ENCODE peak calls at places on chromosomes 1 and 21, in nine cellular contexts. One of them, this sample, is unnamed. For H3K4me1, the result is how much of the 10 kb centered on the place peaks cover.

GRCh38 chr1:77899647-77900320 is 11.4 kb downstream of the NEXN start:
- DNase-seq in psoas muscle: no peak
- DNase-seq in cardiac muscle cell: peak
- DNase-seq in iPS DF 6.9: no peak
- DNase-seq in heart left ventricle: no peak
- DNase-seq in GM23338: no peak
- DNase-seq in HCT116: no peak
- DNase-seq in osteoblast: peak
- DNase-seq in fibroblast of lung: peak
- DNase-seq in this sample: no peak

GRCh38 chr1:179080866-179081695 is 789 bp upstream of the TOR3A start:
- DNase-seq in psoas muscle: no peak
- DNase-seq in cardiac muscle cell: no peak
- DNase-seq in iPS DF 6.9: no peak
- DNase-seq in heart left ventricle: no peak
- DNase-seq in GM23338: no peak
- DNase-seq in HCT116: no peak
- DNase-seq in osteoblast: no peak
- DNase-seq in fibroblast of lung: no peak
- DNase-seq in this sample: no peak

GRCh38 chr1:171107257-171107940 is 16.7 kb downstream of the FMO3 start:
- DNase-seq in psoas muscle: no peak
- DNase-seq in cardiac muscle cell: peak
- DNase-seq in iPS DF 6.9: no peak
- DNase-seq in heart left ventricle: no peak
- DNase-seq in GM23338: no peak
- DNase-seq in HCT116: no peak
- DNase-seq in osteoblast: no peak
- DNase-seq in fibroblast of lung: no peak
- DNase-seq in this sample: no peak

GRCh38 chr1:93384656-93385055 is 38.9 kb downstream of the DR1 start:
- DNase-seq in psoas muscle: no peak
- DNase-seq in cardiac muscle cell: no peak
- DNase-seq in iPS DF 6.9: no peak
- DNase-seq in heart left ventricle: no peak
- DNase-seq in GM23338: no peak
- DNase-seq in HCT116: no peak
- DNase-seq in osteoblast: no peak
- DNase-seq in fibroblast of lung: peak
- DNase-seq in this sample: no peak

GRCh38 chr1:65812065-65812464 is 19.4 kb downstream of the PDE4B start:
- DNase-seq in psoas muscle: no peak
- DNase-seq in cardiac muscle cell: peak
- DNase-seq in iPS DF 6.9: no peak
- DNase-seq in heart left ventricle: peak
- DNase-seq in GM23338: peak
- DNase-seq in HCT116: peak
- DNase-seq in osteoblast: no peak
- DNase-seq in fibroblast of lung: peak
- DNase-seq in this sample: no peak

GRCh38 chr21:27365394-27365793 is 398.5 kb upstream of the ADAMTS5 start:
- DNase-seq in psoas muscle: no peak
- DNase-seq in cardiac muscle cell: no peak
- DNase-seq in iPS DF 6.9: no peak
- DNase-seq in heart left ventricle: no peak
- DNase-seq in GM23338: no peak
- DNase-seq in HCT116: no peak
- DNase-seq in osteoblast: no peak
- DNase-seq in fibroblast of lung: peak
- DNase-seq in this sample: no peak

GRCh38 chr1:119742677-119743076 is 26.0 kb downstream of the HMGCS2 start:
- DNase-seq in psoas muscle: no peak
- DNase-seq in cardiac muscle cell: no peak
- DNase-seq in iPS DF 6.9: no peak
- DNase-seq in heart left ventricle: no peak
- DNase-seq in GM23338: no peak
- DNase-seq in HCT116: no peak
- DNase-seq in osteoblast: no peak
- DNase-seq in fibroblast of lung: no peak
- DNase-seq in this sample: no peak

GRCh38 chr1:194184974-194185373 is 998.6 kb upstream of the B3GALT2 start:
- DNase-seq in psoas muscle: no peak
- DNase-seq in cardiac muscle cell: no peak
- DNase-seq in iPS DF 6.9: no peak
- DNase-seq in heart left ventricle: no peak
- DNase-seq in GM23338: no peak
- DNase-seq in HCT116: no peak
- DNase-seq in osteoblast: no peak
- DNase-seq in fibroblast of lung: no peak
- DNase-seq in this sample: no peak

GRCh38 chr1:22745675-22746585 is 35.3 kb downstream of the EPHB2 start:
- DNase-seq in psoas muscle: no peak
- DNase-seq in cardiac muscle cell: peak
- DNase-seq in iPS DF 6.9: no peak
- DNase-seq in heart left ventricle: no peak
- DNase-seq in GM23338: no peak
- DNase-seq in HCT116: no peak
- DNase-seq in osteoblast: peak
- DNase-seq in fibroblast of lung: peak
- DNase-seq in this sample: peak

GRCh38 chr21:22535630-22536029 is 1537.4 kb downstream of the NCAM2 start:
- DNase-seq in psoas muscle: peak
- DNase-seq in cardiac muscle cell: no peak
- DNase-seq in iPS DF 6.9: no peak
- DNase-seq in heart left ventricle: no peak
- DNase-seq in GM23338: no peak
- DNase-seq in HCT116: no peak
- DNase-seq in osteoblast: no peak
- DNase-seq in fibroblast of lung: no peak
- DNase-seq in this sample: no peak

GRCh38 chr1:65075123-65075976 is 72.7 kb upstream of the AK4 start:
- DNase-seq in psoas muscle: no peak
- DNase-seq in cardiac muscle cell: peak
- DNase-seq in iPS DF 6.9: peak
- DNase-seq in heart left ventricle: peak
- DNase-seq in GM23338: peak
- DNase-seq in HCT116: peak
- DNase-seq in osteoblast: peak
- DNase-seq in fibroblast of lung: peak
- DNase-seq in this sample: no peak

GRCh38 chr21:37398697-37399096 is 32.1 kb downstream of the DYRK1A start:
- DNase-seq in psoas muscle: no peak
- DNase-seq in cardiac muscle cell: no peak
- DNase-seq in iPS DF 6.9: no peak
- DNase-seq in heart left ventricle: no peak
- DNase-seq in GM23338: no peak
- DNase-seq in HCT116: no peak
- DNase-seq in osteoblast: no peak
- DNase-seq in fibroblast of lung: no peak
- DNase-seq in this sample: no peak

GRCh38 chr1:19463204-19463803 is 22.0 kb downstream of the CAPZB start:
- DNase-seq in psoas muscle: no peak
- DNase-seq in cardiac muscle cell: no peak
- DNase-seq in iPS DF 6.9: no peak
- DNase-seq in heart left ventricle: no peak
- DNase-seq in GM23338: no peak
- DNase-seq in HCT116: no peak
- DNase-seq in osteoblast: no peak
- DNase-seq in fibroblast of lung: no peak
- DNase-seq in this sample: no peak

DNA sequence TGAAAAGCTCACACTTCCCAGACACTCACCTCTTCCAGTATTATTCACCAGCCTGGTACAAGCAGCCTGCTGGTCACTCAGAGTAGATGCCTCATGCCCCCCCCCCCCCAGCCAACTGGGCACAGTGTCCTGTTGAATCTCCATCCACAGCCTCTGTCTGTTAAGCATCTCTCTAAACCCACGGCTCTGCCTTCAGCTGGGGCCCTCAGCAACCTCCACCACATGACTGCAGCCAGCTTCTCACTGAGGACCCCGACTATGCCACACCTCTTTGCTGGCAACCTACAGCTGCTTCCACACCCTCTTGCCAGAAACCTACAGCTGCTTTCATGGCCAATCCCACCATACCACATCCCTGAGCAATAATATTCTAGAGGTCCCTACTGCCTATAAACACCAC is 113.1 kb downstream of the RHOU start:
- DNase-seq in psoas muscle: no peak
- DNase-seq in cardiac muscle cell: no peak
- DNase-seq in iPS DF 6.9: no peak
- DNase-seq in heart left ventricle: no peak
- DNase-seq in GM23338: no peak
- DNase-seq in HCT116: no peak
- DNase-seq in osteoblast: no peak
- DNase-seq in fibroblast of lung: no peak
- DNase-seq in this sample: no peak
- H3K27ac ChIP-seq in psoas muscle: no peak
- H3K27ac ChIP-seq in cardiac muscle cell: no peak
- H3K27ac ChIP-seq in iPS DF 6.9: no peak
- H3K27ac ChIP-seq in heart left ventricle: no peak
- H3K27ac ChIP-seq in GM23338: peak
- H3K27ac ChIP-seq in HCT116: no peak
- H3K27ac ChIP-seq in osteoblast: no peak
- H3K27ac ChIP-seq in fibroblast of lung: no peak
- H3K27ac ChIP-seq in this sample: no peak

DNA sequence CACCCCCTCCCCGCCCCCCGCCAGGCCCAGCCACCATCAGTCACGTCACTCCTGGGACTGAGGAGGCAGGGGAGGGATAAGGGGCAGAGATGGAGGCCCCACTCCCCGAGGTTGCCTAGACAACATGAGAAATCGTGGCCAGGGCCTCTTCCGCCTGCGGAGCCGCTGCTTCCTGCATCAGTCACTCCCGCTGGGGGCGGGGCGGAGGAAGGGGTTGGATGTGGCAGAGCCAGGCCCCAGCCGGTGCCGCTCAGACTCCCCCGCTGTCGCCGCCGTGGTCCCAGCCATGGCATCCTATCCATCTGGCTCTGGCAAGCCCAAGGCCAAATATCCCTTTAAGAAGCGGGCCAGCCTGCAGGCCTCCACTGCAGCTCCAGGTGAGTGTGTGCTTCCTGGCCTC is 1.3 kb downstream of the AMPD2 start:
- DNase-seq in psoas muscle: peak
- DNase-seq in cardiac muscle cell: peak
- DNase-seq in iPS DF 6.9: no peak
- DNase-seq in heart left ventricle: peak
- DNase-seq in GM23338: peak
- DNase-seq in HCT116: peak
- DNase-seq in osteoblast: peak
- DNase-seq in fibroblast of lung: peak
- DNase-seq in this sample: peak
- H3K4me1 ChIP-seq in psoas muscle: under half
- H3K4me1 ChIP-seq in cardiac muscle cell: under half
- H3K4me1 ChIP-seq in iPS DF 6.9: under half
- H3K4me1 ChIP-seq in heart left ventricle: half or more
- H3K4me1 ChIP-seq in GM23338: under half
- H3K4me1 ChIP-seq in HCT116: under half
- H3K4me1 ChIP-seq in osteoblast: half or more
- H3K4me1 ChIP-seq in fibroblast of lung: under half
- H3K4me1 ChIP-seq in this sample: under half

GRCh38 chr1:225840223-225840610 is 30.3 kb downstream of the EPHX1 start:
- DNase-seq in psoas muscle: no peak
- DNase-seq in cardiac muscle cell: no peak
- DNase-seq in iPS DF 6.9: no peak
- DNase-seq in heart left ventricle: no peak
- DNase-seq in GM23338: no peak
- DNase-seq in HCT116: no peak
- DNase-seq in osteoblast: no peak
- DNase-seq in fibroblast of lung: no peak
- DNase-seq in this sample: no peak

GRCh38 chr1:225834417-225835329 is 24.7 kb downstream of the EPHX1 start:
- DNase-seq in psoas muscle: peak
- DNase-seq in cardiac muscle cell: peak
- DNase-seq in iPS DF 6.9: no peak
- DNase-seq in heart left ventricle: peak
- DNase-seq in GM23338: no peak
- DNase-seq in HCT116: no peak
- DNase-seq in osteoblast: peak
- DNase-seq in fibroblast of lung: peak
- DNase-seq in this sample: no peak

GRCh38 chr1:225838793-225839192 is 28.9 kb downstream of the EPHX1 start:
- DNase-seq in psoas muscle: peak
- DNase-seq in cardiac muscle cell: no peak
- DNase-seq in iPS DF 6.9: no peak
- DNase-seq in heart left ventricle: no peak
- DNase-seq in GM23338: no peak
- DNase-seq in HCT116: no peak
- DNase-seq in osteoblast: no peak
- DNase-seq in fibroblast of lung: no peak
- DNase-seq in this sample: no peak

GRCh38 chr1:225830823-225831222 is 20.9 kb downstream of the EPHX1 start:
- DNase-seq in psoas muscle: no peak
- DNase-seq in cardiac muscle cell: no peak
- DNase-seq in iPS DF 6.9: no peak
- DNase-seq in heart left ventricle: no peak
- DNase-seq in GM23338: no peak
- DNase-seq in HCT116: no peak
- DNase-seq in osteoblast: no peak
- DNase-seq in fibroblast of lung: no peak
- DNase-seq in this sample: no peak

DNA sequence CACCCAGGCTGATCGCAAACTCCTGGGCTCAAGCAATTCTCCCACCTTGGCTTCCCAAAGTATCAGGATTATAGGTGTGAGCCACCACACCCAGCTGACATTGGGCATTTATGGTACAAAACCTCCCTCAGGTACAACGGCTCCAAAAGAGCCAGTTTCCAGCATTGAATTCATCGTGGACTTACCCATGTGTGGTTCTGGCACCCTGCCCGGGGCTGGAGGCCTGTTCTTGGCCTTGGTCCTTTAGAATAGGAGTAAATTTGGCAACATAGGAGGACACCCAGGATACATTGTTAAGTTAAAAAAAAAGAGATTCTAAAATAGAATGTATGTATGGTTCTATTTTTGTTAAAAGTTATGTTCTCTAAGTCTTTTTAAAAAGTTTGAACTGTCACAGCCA is 25.8 kb downstream of the EPHX1 start:
- DNase-seq in psoas muscle: peak
- DNase-seq in cardiac muscle cell: peak
- DNase-seq in iPS DF 6.9: no peak
- DNase-seq in heart left ventricle: no peak
- DNase-seq in GM23338: no peak
- DNase-seq in HCT116: no peak
- DNase-seq in osteoblast: peak
- DNase-seq in fibroblast of lung: peak
- DNase-seq in this sample: no peak
- H3K27ac ChIP-seq in psoas muscle: no peak
- H3K27ac ChIP-seq in cardiac muscle cell: no peak
- H3K27ac ChIP-seq in iPS DF 6.9: no peak
- H3K27ac ChIP-seq in heart left ventricle: peak
- H3K27ac ChIP-seq in GM23338: no peak
- H3K27ac ChIP-seq in HCT116: no peak
- H3K27ac ChIP-seq in osteoblast: no peak
- H3K27ac ChIP-seq in fibroblast of lung: no peak
- H3K27ac ChIP-seq in this sample: no peak

DNA sequence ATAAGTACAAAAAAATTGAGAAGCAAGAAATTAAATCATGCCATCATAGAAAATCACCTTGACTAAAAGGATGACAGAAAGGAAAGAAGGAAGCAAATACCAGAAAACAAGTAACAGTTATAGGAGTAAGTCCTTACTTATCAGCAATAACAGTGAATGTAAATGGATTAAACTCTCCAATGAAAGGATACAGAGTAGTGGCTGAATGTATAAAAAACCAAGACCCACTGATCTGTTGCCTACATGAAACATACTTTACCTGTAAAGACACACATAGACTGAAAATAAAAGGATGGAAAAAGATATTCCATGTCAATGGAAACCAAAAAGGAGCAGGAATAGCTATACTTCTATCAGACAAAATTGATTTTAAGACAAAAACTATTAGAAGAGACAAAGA is 52.2 kb downstream of the RABGAP1L start:
- DNase-seq in psoas muscle: no peak
- DNase-seq in cardiac muscle cell: no peak
- DNase-seq in iPS DF 6.9: no peak
- DNase-seq in heart left ventricle: no peak
- DNase-seq in GM23338: no peak
- DNase-seq in HCT116: no peak
- DNase-seq in osteoblast: no peak
- DNase-seq in fibroblast of lung: no peak
- DNase-seq in this sample: no peak
- H3K4me1 ChIP-seq in psoas muscle: under half
- H3K4me1 ChIP-seq in cardiac muscle cell: under half
- H3K4me1 ChIP-seq in iPS DF 6.9: under half
- H3K4me1 ChIP-seq in heart left ventricle: under half
- H3K4me1 ChIP-seq in GM23338: under half
- H3K4me1 ChIP-seq in HCT116: under half
- H3K4me1 ChIP-seq in osteoblast: under half
- H3K4me1 ChIP-seq in fibroblast of lung: under half
- H3K4me1 ChIP-seq in this sample: under half